ENCODE peak calls at places on chromosome 10, in seven cellular contexts. O is cardiac fibroblast, V is astrocyte of the spinal cord, H is colonic mucosa, B is GM12865, U is psoas muscle, G is PC-9. S is an unnamed sample.

GRCh38 chr10:5234106-5234877 is 37.7 kb downstream of the AKR1C4 start:
- DNase-seq in H (peak), O (peak), U (no peak), B (no peak), G (peak), V (no peak), S (no peak)

GRCh38 chr10:35565602-35566061 is 39.5 kb upstream of the GJD4 start:
- DNase-seq in G (no peak), V (peak), O (peak), U (no peak), H (no peak), B (no peak), S (peak)

GRCh38 chr10:132248455-132249231 is 59.1 kb downstream of the STK32C start:
- DNase-seq in O (peak), V (no peak), U (peak), B (no peak), G (no peak), H (peak), S (no peak)

GRCh38 chr10:15780353-15781135 is 60.8 kb upstream of the ITGA8 start:
- DNase-seq in B (no peak), H (no peak), G (no peak), V (no peak), U (peak), O (peak), S (no peak)

GRCh38 chr10:97196213-97197029 is 10.7 kb upstream of the SLIT1 start:
- DNase-seq in U (peak), B (peak), O (peak), G (no peak), V (peak), H (peak), S (peak)

GRCh38 chr10:60728056-60728455 is 50.2 kb upstream of the CDK1 start:
- DNase-seq in G (no peak), H (no peak), O (no peak), B (no peak), U (no peak), V (no peak), S (no peak)

GRCh38 chr10:45001382-45002148 is 842 bp downstream of the ZNF22 start:
- DNase-seq in U (peak), V (peak), H (peak), O (peak), B (peak), G (peak), S (no peak)

GRCh38 chr10:4663162-4663992 is 162.6 kb upstream of the AKR1E2 start:
- DNase-seq in U (peak), V (peak), B (peak), H (peak), G (peak), O (peak), S (peak)

GRCh38 chr10:91366687-91367086 is 43.5 kb upstream of the HECTD2 start:
- DNase-seq in H (no peak), V (no peak), O (no peak), G (no peak), B (no peak), U (no peak), S (no peak)

GRCh38 chr10:24313233-24313632 is 104.3 kb downstream of the KIAA1217 start:
- DNase-seq in O (no peak), U (no peak), B (no peak), H (no peak), G (no peak), V (no peak), S (no peak)

GRCh38 chr10:121662945-121663917 is 65.0 kb upstream of the FGFR2 start:
- DNase-seq in G (no peak), V (no peak), H (peak), O (no peak), U (no peak), B (peak), S (no peak)

GRCh38 chr10:1401056-1401965 is 336.0 kb downstream of the ADARB2 start:
- DNase-seq in G (no peak), H (peak), O (no peak), U (no peak), B (no peak), V (no peak), S (no peak)

GRCh38 chr10:121771957-121772356 is 155.9 kb downstream of the ATE1 start:
- DNase-seq in H (no peak), B (no peak), O (peak), G (no peak), V (no peak), U (no peak), S (no peak)

GRCh38 chr10:91709394-91709798 is 76.5 kb upstream of the PPP1R3C start:
- DNase-seq in G (peak), B (no peak), H (no peak), O (peak), V (peak), U (no peak), S (peak)

GRCh38 chr10:112214335-112214941 is 30.9 kb upstream of the GPAM start:
- DNase-seq in B (no peak), G (no peak), O (no peak), H (no peak), V (no peak), U (no peak), S (no peak)

GRCh38 chr10:24039331-24039730 is 169.6 kb upstream of the KIAA1217 start:
- DNase-seq in V (no peak), U (no peak), O (no peak), G (no peak), B (no peak), H (no peak), S (no peak)

GRCh38 chr10:124125305-124126116 is 32.1 kb upstream of the CHST15 start:
- DNase-seq in O (peak), U (no peak), G (peak), B (peak), V (no peak), H (no peak), S (no peak)

GRCh38 chr10:77899080-77899477 is 27.5 kb downstream of the DLG5 start:
- DNase-seq in U (peak), O (peak), G (peak), B (no peak), H (peak), V (peak), S (peak)

GRCh38 chr10:4867520-4868356 is 41.7 kb downstream of the AKR1E2 start:
- DNase-seq in G (no peak), B (no peak), U (no peak), O (peak), V (no peak), H (no peak), S (no peak)

GRCh38 chr10:119541459-119542356 is 811 bp downstream of the RGS10 start:
- DNase-seq in O (no peak), B (peak), U (peak), V (peak), H (no peak), G (peak), S (no peak)

GRCh38 chr10:50420166-50420565 is 168.8 kb upstream of the ASAH2 start:
- DNase-seq in H (no peak), G (no peak), U (no peak), V (no peak), O (no peak), B (no peak), S (no peak)

GRCh38 chr10:36253731-36254130 is 611.6 kb upstream of the FZD8 start:
- DNase-seq in U (no peak), B (no peak), V (no peak), G (no peak), O (no peak), H (no peak), S (no peak)

GRCh38 chr10:35442006-35442405 is 105.7 kb downstream of the CCNY start:
- DNase-seq in V (no peak), B (no peak), H (no peak), G (no peak), U (no peak), O (no peak), S (no peak)

GRCh38 chr10:3889961-3890522 is 105.0 kb upstream of the KLF6 start:
- DNase-seq in B (no peak), V (peak), O (peak), G (peak), U (no peak), H (no peak), S (peak)

GRCh38 chr10:6140141-6140841 is 51.5 kb downstream of the RBM17 start:
- DNase-seq in B (peak), O (no peak), G (no peak), H (peak), V (no peak), U (no peak), S (no peak)

GRCh38 chr10:44477021-44477420 is 92.1 kb upstream of the CXCL12 start:
- DNase-seq in G (no peak), V (no peak), B (no peak), O (peak), U (no peak), H (no peak), S (no peak)

GRCh38 chr10:49273082-49273465 is 25.9 kb upstream of the C10orf71 start:
- DNase-seq in U (no peak), V (no peak), H (no peak), G (no peak), O (no peak), B (no peak), S (no peak)

GRCh38 chr10:118799779-118800178 is 45.0 kb upstream of the CACUL1 start:
- DNase-seq in U (no peak), G (peak), B (no peak), O (peak), V (peak), H (no peak), S (peak)

GRCh38 chr10:56057860-56058259 is 303.2 kb downstream of the ZWINT start:
- DNase-seq in G (no peak), H (no peak), U (no peak), V (no peak), B (no peak), O (no peak), S (no peak)
- TF ChIP-seq CTCF in G (no peak), H (no peak), U (no peak), V (no peak), B (no peak), O (no peak), S (no peak)

GRCh38 chr10:93600446-93600860 is 582 bp downstream of the RBP4 start:
- DNase-seq in V (no peak), U (no peak), H (no peak), B (no peak), G (no peak), O (no peak), S (no peak)

GRCh38 chr10:93599335-93599734 is 1.7 kb downstream of the RBP4 start:
- DNase-seq in H (no peak), B (no peak), G (no peak), U (no peak), O (no peak), V (no peak), S (no peak)

GRCh38 chr10:93599778-93600177 is 1.3 kb downstream of the RBP4 start:
- DNase-seq in G (no peak), V (no peak), O (no peak), B (no peak), H (no peak), U (no peak), S (no peak)

GRCh38 chr10:93601774-93602162 is 733 bp upstream of the RBP4 start:
- DNase-seq in G (no peak), H (no peak), B (no peak), V (no peak), O (no peak), U (no peak), S (no peak)

GRCh38 chr10:93600861-93601773 is at the start of gene RBP4:
- DNase-seq in G (no peak), O (peak), H (peak), V (peak), U (peak), B (no peak), S (peak)
- H3K4me3 ChIP-seq in G (no peak), O (peak), H (peak), V (peak), U (peak), B (no peak), S (peak)

GRCh38 chr10:81820418-81820817 is 54.6 kb upstream of the NRG3 start:
- DNase-seq in O (no peak), B (no peak), U (no peak), H (no peak), V (no peak), G (no peak), S (no peak)
- TF ChIP-seq CTCF in O (peak), B (peak), U (no peak), H (no peak), V (peak), G (no peak), S (no peak)

GRCh38 chr10:92756233-92757065 is 66.7 kb downstream of the HHEX start:
- DNase-seq in B (peak), U (no peak), G (no peak), O (peak), V (no peak), H (no peak), S (no peak)
- H3K4me3 ChIP-seq in B (no peak), U (peak), G (no peak), O (no peak), V (no peak), H (no peak), S (no peak)

DNA sequence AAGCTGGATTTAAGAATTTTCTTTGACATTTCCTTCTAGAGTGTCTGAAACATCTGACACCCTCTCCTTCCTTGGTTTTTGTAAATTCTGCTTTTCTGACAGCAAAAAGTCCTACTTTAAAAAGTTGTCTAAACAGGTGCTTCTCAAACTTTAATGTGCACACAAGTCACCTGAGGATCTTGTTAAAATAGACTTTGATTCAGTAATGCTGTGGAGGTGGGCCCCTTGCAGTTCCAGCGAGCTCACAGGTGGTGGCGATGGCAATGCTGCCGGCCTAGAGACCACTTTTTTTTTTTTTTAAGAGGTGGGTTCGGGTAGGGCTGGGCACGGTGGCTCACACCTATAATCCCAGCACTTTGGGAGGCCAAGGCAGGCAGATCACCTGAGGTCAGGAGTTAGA is 77.1 kb downstream of the ABCC2 start:
- DNase-seq in U (no peak), V (no peak), H (no peak), O (no peak), G (no peak), B (peak), S (no peak)
- TF ChIP-seq CTCF in U (no peak), V (peak), H (no peak), O (peak), G (peak), B (peak), S (peak)

DNA sequence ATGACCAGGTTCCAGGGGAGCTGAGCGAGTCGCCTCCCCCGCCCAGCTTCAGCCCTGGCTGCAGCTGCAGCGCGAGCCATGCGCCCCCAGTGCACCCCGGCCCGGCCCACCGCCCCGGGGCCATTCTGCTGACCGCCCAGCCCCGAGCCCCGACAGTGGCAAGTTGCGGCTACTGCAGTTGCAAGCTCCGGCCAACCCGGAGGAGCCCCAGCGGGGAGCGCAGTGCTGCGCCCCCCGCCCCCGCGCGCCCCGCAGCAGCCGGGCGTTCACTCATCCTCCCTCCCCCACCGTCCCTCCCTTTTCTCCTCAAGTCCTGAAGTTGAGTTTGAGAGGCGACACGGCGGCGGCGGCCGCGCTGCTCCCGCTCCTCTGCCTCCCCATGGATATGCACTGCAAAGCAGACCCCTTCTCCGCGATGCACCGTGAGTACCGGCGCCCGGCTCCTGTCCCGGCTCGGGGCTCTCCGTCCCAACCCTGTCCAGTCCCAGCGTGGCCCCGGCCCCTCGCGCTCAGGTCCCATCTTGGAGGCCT is 565 bp downstream of the PAX2 start:
- DNase-seq in V (no peak), O (no peak), G (no peak), B (no peak), H (no peak), U (no peak), S (no peak)
- H3K4me3 ChIP-seq in V (no peak), O (no peak), G (no peak), B (no peak), H (no peak), U (peak), S (no peak)

GRCh38 chr10:86109421-86109820 is 257.2 kb downstream of the GRID1 start:
- DNase-seq in G (no peak), O (no peak), B (no peak), V (no peak), U (no peak), H (no peak), S (no peak)

GRCh38 chr10:86108696-86109095 is 257.9 kb downstream of the GRID1 start:
- DNase-seq in V (no peak), H (no peak), O (no peak), U (no peak), G (no peak), B (no peak), S (no peak)

GRCh38 chr10:86113044-86113443 is 253.6 kb downstream of the GRID1 start:
- DNase-seq in V (no peak), O (no peak), U (no peak), H (no peak), G (no peak), B (no peak), S (no peak)

GRCh38 chr10:86111902-86112301 is 254.7 kb downstream of the GRID1 start:
- DNase-seq in U (no peak), O (no peak), B (no peak), G (no peak), V (no peak), H (no peak), S (no peak)

GRCh38 chr10:86110156-86110786 is 256.3 kb downstream of the GRID1 start:
- DNase-seq in V (no peak), O (no peak), U (no peak), B (peak), G (no peak), H (no peak), S (no peak)
- TF ChIP-seq CTCF in V (no peak), O (no peak), U (no peak), B (peak), G (no peak), H (no peak), S (no peak)

GRCh38 chr10:113304726-113305125 is 248.1 kb upstream of the HABP2 start:
- DNase-seq in V (no peak), H (no peak), B (no peak), O (no peak), U (no peak), G (no peak), S (no peak)

GRCh38 chr10:113310317-113310716 is 242.5 kb upstream of the HABP2 start:
- DNase-seq in U (no peak), V (no peak), H (no peak), G (no peak), B (no peak), O (no peak), S (no peak)

GRCh38 chr10:113305871-113306270 is 247.0 kb upstream of the HABP2 start:
- DNase-seq in V (peak), G (no peak), U (no peak), H (no peak), B (no peak), O (peak), S (peak)

GRCh38 chr10:113313048-113313611 is 239.7 kb upstream of the HABP2 start:
- DNase-seq in B (no peak), U (no peak), H (no peak), G (no peak), O (no peak), V (no peak), S (no peak)

GRCh38 chr10:113309791-113310190 is 243.1 kb upstream of the HABP2 start:
- DNase-seq in B (no peak), O (no peak), G (no peak), V (no peak), H (no peak), U (no peak), S (no peak)
- H3K4me3 ChIP-seq in B (no peak), O (no peak), G (no peak), V (no peak), H (no peak), U (no peak), S (no peak)